ENCODE peak calls at places on chromosomes 4 and X, in nine cellular contexts. R, V, O, Y, I, M, D, Z and G are unnamed samples.
A peak's percentile ranks its signal among the peaks of the same experiment; 100 is the strongest.

GRCh38 chr4:8274772-8275241 is 5.3 kb downstream of the HTRA3 start:
- DNase-seq in I (no peak), Z (no peak), O (no peak), D (no peak), V (no peak), M (no peak), Y (peak; percentile 95), R (no peak), G (peak; percentile 49)

GRCh38 chr4:96603635-96604034 is 763.7 kb downstream of the PDHA2 start:
- DNase-seq in R (no peak), D (no peak), O (no peak), V (no peak), I (no peak), M (no peak), Z (no peak), Y (peak; percentile 15), G (no peak)

GRCh38 chrX:77076896-77077295 is 370.3 kb upstream of the FGF16 start:
- DNase-seq in Y (no peak), Z (no peak), O (no peak), R (no peak), M (peak; percentile 45), V (no peak), D (no peak), I (no peak), G (no peak)

GRCh38 chrX:103730746-103731508 is 20.2 kb downstream of the TMEM31 start:
- DNase-seq in R (no peak), M (no peak), D (peak; percentile 73), O (no peak), Z (no peak), Y (no peak), I (no peak), V (no peak), G (no peak)

GRCh38 chr4:155692990-155693659 is 26.5 kb downstream of the GUCY1A1 start:
- DNase-seq in R (no peak), V (no peak), D (no peak), Z (no peak), M (no peak), Y (no peak), O (no peak), I (no peak), G (no peak)

GRCh38 chr4:9970399-9971011 is 50.8 kb downstream of the SLC2A9 start:
- DNase-seq in I (peak; percentile 41), Z (no peak), V (no peak), D (no peak), R (no peak), Y (no peak), O (no peak), M (no peak), G (no peak)

GRCh38 chrX:148043456-148043855 is 62.3 kb downstream of the FMR1NB start:
- DNase-seq in D (no peak), Y (no peak), O (no peak), Z (no peak), M (no peak), V (no peak), I (no peak), R (no peak), G (peak; percentile 41)

GRCh38 chr4:138070816-138071215 is 171.3 kb downstream of the SLC7A11 start:
- DNase-seq in M (no peak), O (no peak), Z (no peak), V (no peak), I (no peak), D (no peak), R (no peak), Y (no peak), G (no peak)

DNA sequence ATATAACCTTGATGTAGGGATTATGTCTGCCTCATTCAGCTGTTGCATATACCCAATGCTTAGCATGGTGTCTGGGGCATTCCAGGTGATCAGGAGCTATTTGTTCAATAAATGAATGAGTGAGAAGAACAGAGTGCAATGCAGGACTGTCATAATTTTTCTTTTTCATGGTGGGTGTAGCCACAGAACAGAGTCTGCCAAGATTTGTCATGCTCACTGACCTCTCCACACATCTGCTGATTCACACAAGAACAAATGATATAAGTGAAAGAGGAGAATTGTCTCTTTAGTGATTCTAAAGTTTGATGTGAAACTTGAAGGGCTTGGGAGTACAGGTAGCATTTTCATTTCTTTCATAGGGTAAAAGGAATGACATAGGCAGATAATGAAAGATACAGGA is 64.4 kb upstream of the TEX13D start:
- DNase-seq in Y (no peak), O (no peak), D (no peak), V (no peak), M (no peak), Z (no peak), I (no peak), R (no peak), G (no peak)
- TF ChIP-seq MAX in Y (no peak), O (no peak), D (no peak), V (no peak), M (no peak), Z (no peak), I (no peak), R (no peak), G (no peak)

DNA sequence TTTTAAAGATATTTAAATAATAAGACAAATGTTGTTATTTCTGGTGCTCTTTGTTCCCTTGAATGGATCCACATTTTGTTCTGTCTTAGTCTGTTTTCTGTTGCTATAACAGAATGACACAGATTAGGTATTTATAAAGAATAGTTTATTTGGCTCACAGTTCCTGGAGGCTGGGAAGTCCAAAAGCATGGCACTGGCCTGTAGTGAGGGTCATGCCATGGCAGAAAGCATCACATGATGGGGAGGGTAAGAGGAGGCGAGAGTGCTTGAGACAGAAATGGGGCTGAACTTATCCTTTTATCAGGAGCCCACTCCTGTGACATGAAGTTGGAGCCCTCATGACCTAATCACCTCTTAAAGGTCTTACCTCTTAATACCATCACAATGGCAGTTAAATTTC is 38.2 kb downstream of the KIAA0232 start:
- DNase-seq in O (no peak), M (no peak), I (no peak), D (no peak), V (no peak), Y (no peak), R (no peak), Z (no peak), G (no peak)
- TF ChIP-seq MAX in O (no peak), M (no peak), I (no peak), D (no peak), V (no peak), Y (no peak), R (no peak), Z (no peak), G (no peak)

GRCh38 chrX:10157545-10157944 is 770 bp downstream of the CLCN4 start:
- DNase-seq in D (peak; percentile 56), M (no peak), O (no peak), I (no peak), R (no peak), Z (no peak), V (no peak), Y (no peak), G (no peak)
- TF ChIP-seq MAX in D (no peak), M (no peak), O (no peak), I (no peak), R (no peak), Z (no peak), V (no peak), Y (no peak), G (no peak)

GRCh38 chrX:24235084-24235710 is 78.7 kb downstream of the SUPT20HL2 start:
- DNase-seq in V (no peak), D (no peak), O (no peak), M (no peak), I (no peak), R (no peak), Z (no peak), Y (no peak), G (no peak)
- TF ChIP-seq MAX in V (no peak), D (no peak), O (no peak), M (no peak), I (no peak), R (no peak), Z (no peak), Y (no peak), G (no peak)

GRCh38 chr4:182531555-182532162 is 288.5 kb downstream of the TENM3 start:
- DNase-seq in V (no peak), D (no peak), Y (no peak), M (no peak), O (no peak), I (no peak), Z (no peak), R (no peak), G (no peak)
- TF ChIP-seq MAX in V (no peak), D (no peak), Y (no peak), M (no peak), O (no peak), I (no peak), Z (no peak), R (no peak), G (no peak)

GRCh38 chr4:71602271-71602890 is 181.5 kb downstream of the GC start:
- DNase-seq in I (no peak), V (no peak), D (no peak), O (no peak), R (no peak), Y (no peak), Z (no peak), M (no peak), G (no peak)
- TF ChIP-seq MAX in I (no peak), V (no peak), D (no peak), O (no peak), R (no peak), Y (no peak), Z (no peak), M (no peak), G (no peak)

DNA sequence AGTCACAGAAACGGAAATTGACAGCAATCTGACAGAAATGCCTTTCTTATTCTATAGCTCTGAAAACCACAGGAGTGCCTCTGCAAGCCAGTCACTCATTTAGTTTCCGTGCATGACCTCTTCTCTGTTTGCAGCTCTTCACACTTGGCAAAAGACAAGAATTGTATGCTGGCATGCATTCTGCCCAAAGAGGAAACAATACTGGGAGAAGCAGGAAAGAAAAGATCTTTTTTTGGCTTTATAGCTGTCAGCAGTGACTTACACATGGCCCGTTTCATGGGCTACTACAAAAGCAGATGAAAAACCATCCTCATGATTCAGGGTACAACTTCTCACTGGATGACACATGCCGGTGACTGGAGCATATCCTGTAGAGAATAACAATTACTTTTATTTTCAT is 249.4 kb downstream of the ADAMTS3 start:
- DNase-seq in Y (no peak), M (no peak), V (no peak), R (no peak), I (no peak), O (no peak), Z (no peak), D (peak; percentile 64), G (no peak)
- TF ChIP-seq MAX in Y (peak; percentile 65), M (no peak), V (no peak), R (no peak), I (no peak), O (no peak), Z (no peak), D (no peak), G (no peak)

DNA sequence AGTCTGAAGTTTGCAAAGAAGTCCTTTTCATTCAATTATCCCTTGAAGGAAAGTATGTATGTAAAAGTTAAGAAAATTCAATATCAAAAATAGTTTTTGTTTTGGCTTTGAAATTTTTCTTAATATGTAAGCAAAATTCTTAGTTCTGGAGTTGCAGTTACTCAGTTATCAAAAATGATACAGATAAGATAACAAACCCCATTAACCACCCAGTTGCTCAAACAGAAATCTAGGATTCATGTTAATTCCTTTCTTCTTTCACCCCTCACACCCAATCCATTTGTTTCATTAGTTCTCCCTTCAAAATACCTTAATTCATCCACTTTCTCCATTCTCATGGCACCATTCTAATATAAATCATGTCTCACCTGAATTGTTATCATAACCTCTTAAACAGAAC is 40.5 kb upstream of the JADE1 start:
- DNase-seq in I (no peak), Y (no peak), O (no peak), M (no peak), D (no peak), Z (no peak), V (no peak), R (no peak), G (no peak)
- TF ChIP-seq MAX in I (no peak), Y (no peak), O (no peak), M (no peak), D (no peak), Z (no peak), V (no peak), R (no peak), G (no peak)